ENCODE peak calls at places on chromosomes 4 and X, in four cellular contexts. One of them, this sample, is unnamed.

GRCh38 chr4:147246096-147246495 is 234.8 kb upstream of the EDNRA start:
- DNase-seq in HepG2: no peak
- DNase-seq in H1: no peak
- DNase-seq in K562: no peak
- DNase-seq in this sample: no peak

GRCh38 chr4:30380404-30380998 is 339.7 kb upstream of the PCDH7 start:
- DNase-seq in K562: peak; percentile 20
- DNase-seq in H1: peak; percentile 47
- DNase-seq in HepG2: peak; percentile 23
- DNase-seq in this sample: peak; percentile 65

GRCh38 chr4:123941306-123941705 is 544.7 kb downstream of the SPRY1 start:
- DNase-seq in H1: no peak
- DNase-seq in HepG2: no peak
- DNase-seq in K562: no peak
- DNase-seq in this sample: no peak

GRCh38 chr4:54937501-54937900 is 187.9 kb downstream of the KDR start:
- DNase-seq in H1: no peak
- DNase-seq in K562: no peak
- DNase-seq in HepG2: no peak
- DNase-seq in this sample: no peak

GRCh38 chr4:71346710-71347109 is 7.9 kb downstream of the SLC4A4 start:
- DNase-seq in K562: no peak
- DNase-seq in H1: no peak
- DNase-seq in HepG2: no peak
- DNase-seq in this sample: no peak

GRCh38 chr4:42995343-42995944 is 102.9 kb downstream of the GRXCR1 start:
- DNase-seq in HepG2: peak; percentile 12
- DNase-seq in K562: peak; percentile 31
- DNase-seq in H1: no peak
- DNase-seq in this sample: no peak

GRCh38 chrX:147565239-147565638 is 346.5 kb upstream of the FMR1 start:
- DNase-seq in HepG2: no peak
- DNase-seq in H1: no peak
- DNase-seq in K562: no peak
- DNase-seq in this sample: no peak

GRCh38 chr4:771464-771863 is 54.5 kb downstream of the CPLX1 start:
- DNase-seq in HepG2: no peak
- DNase-seq in H1: no peak
- DNase-seq in K562: no peak
- DNase-seq in this sample: no peak

GRCh38 chr4:7328162-7328912 is 106.4 kb downstream of the PSAPL1 start:
- DNase-seq in K562: no peak
- DNase-seq in HepG2: no peak
- DNase-seq in H1: no peak
- DNase-seq in this sample: no peak

GRCh38 chr4:165763640-165764039 is 109.4 kb upstream of the TLL1 start:
- DNase-seq in H1: no peak
- DNase-seq in K562: no peak
- DNase-seq in HepG2: no peak
- DNase-seq in this sample: no peak

GRCh38 chr4:104815593-104816156 is 321.0 kb upstream of the CXXC4 start:
- DNase-seq in K562: no peak
- DNase-seq in H1: no peak
- DNase-seq in HepG2: no peak
- DNase-seq in this sample: no peak

GRCh38 chr4:124061413-124061812 is 651.1 kb downstream of the ANKRD50 start:
- DNase-seq in H1: no peak
- DNase-seq in K562: no peak
- DNase-seq in HepG2: no peak
- DNase-seq in this sample: no peak

GRCh38 chrX:106932492-106932923 is 12.3 kb downstream of the CLDN2 start:
- DNase-seq in HepG2: peak; percentile 78
- DNase-seq in H1: no peak
- DNase-seq in K562: no peak
- DNase-seq in this sample: no peak

GRCh38 chrX:110397904-110398303 is 39.3 kb downstream of the RTL9 start:
- DNase-seq in H1: no peak
- DNase-seq in K562: peak; percentile 10
- DNase-seq in HepG2: no peak
- DNase-seq in this sample: no peak

GRCh38 chr4:38287090-38287843 is 327.1 kb downstream of the PTTG2 start:
- DNase-seq in HepG2: no peak
- DNase-seq in K562: no peak
- DNase-seq in H1: no peak
- DNase-seq in this sample: no peak

GRCh38 chr4:132642196-132642817 is 506.8 kb upstream of the PCDH10 start:
- DNase-seq in H1: peak; percentile 34
- DNase-seq in K562: peak; percentile 16
- DNase-seq in HepG2: peak; percentile 20
- DNase-seq in this sample: peak; percentile 48

GRCh38 chrX:10744011-10744410 is 123.6 kb upstream of the MID1 start:
- DNase-seq in K562: no peak
- DNase-seq in HepG2: no peak
- DNase-seq in H1: no peak
- DNase-seq in this sample: no peak

GRCh38 chr4:129080129-129080528 is 13.2 kb downstream of the SCLT1 start:
- DNase-seq in HepG2: no peak
- DNase-seq in H1: no peak
- DNase-seq in K562: no peak
- DNase-seq in this sample: no peak

GRCh38 chrX:283115-283845 is 2.1 kb downstream of the PLCXD1 start:
- DNase-seq in HepG2: no peak
- DNase-seq in K562: peak; percentile 77
- DNase-seq in H1: peak; percentile 89
- DNase-seq in this sample: peak; percentile 60

GRCh38 chr4:86977621-86978184 is 42.9 kb downstream of the AFF1 start:
- DNase-seq in K562: no peak
- DNase-seq in HepG2: peak; percentile 96
- DNase-seq in H1: no peak
- DNase-seq in this sample: peak; percentile 73

GRCh38 chrX:108349210-108349609 is 89.0 kb downstream of the COL4A6 start:
- DNase-seq in H1: no peak
- DNase-seq in K562: no peak
- DNase-seq in HepG2: no peak
- DNase-seq in this sample: no peak

GRCh38 chr4:8478371-8478770 is 37.8 kb downstream of the TRMT44 start:
- DNase-seq in HepG2: no peak
- DNase-seq in H1: no peak
- DNase-seq in K562: no peak
- DNase-seq in this sample: no peak

GRCh38 chr4:7192252-7193039 is at the start of gene SORCS2:
- DNase-seq in HepG2: peak; percentile 12
- DNase-seq in H1: no peak
- DNase-seq in K562: peak; percentile 83
- DNase-seq in this sample: no peak

GRCh38 chrX:39877919-39878318 is 219.8 kb downstream of the BCOR start:
- DNase-seq in K562: no peak
- DNase-seq in HepG2: no peak
- DNase-seq in H1: no peak
- DNase-seq in this sample: no peak
- TF ChIP-seq SRF in K562: no peak
- TF ChIP-seq SRF in HepG2: no peak
- TF ChIP-seq SRF in H1: no peak
- TF ChIP-seq SRF in this sample: no peak

GRCh38 chr4:65668201-65669007 is 1.9 kb downstream of the EPHA5 start:
- DNase-seq in H1: no peak
- DNase-seq in K562: no peak
- DNase-seq in HepG2: no peak
- DNase-seq in this sample: no peak
- TF ChIP-seq EZH2 in H1: peak; percentile 32
- TF ChIP-seq EZH2 in K562: no peak
- TF ChIP-seq EZH2 in HepG2: no peak
- TF ChIP-seq EZH2 in this sample: no peak

DNA sequence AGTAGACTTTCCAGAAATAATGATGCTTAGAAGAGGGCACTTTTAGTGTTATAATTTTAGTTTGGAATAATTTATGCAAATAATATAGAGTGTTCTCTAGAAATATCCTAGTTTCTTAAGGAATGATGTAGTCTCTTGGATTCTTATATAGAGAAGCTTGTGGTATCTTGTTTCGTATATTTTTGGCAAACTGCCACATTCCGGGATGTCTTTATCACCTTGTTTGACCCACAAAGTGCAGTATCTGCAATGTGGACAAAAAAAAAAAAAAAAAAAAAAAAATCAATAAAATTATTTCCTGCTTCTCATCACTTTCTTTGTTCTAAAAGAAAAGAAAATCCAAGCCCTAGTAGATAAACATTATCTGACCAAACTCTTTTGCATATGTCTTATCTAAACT is 1577.7 kb upstream of the TENM3 start:
- DNase-seq in H1: no peak
- DNase-seq in HepG2: no peak
- DNase-seq in K562: no peak
- DNase-seq in this sample: no peak
- TF ChIP-seq SRF in H1: no peak
- TF ChIP-seq SRF in HepG2: no peak
- TF ChIP-seq SRF in K562: no peak
- TF ChIP-seq SRF in this sample: no peak

DNA sequence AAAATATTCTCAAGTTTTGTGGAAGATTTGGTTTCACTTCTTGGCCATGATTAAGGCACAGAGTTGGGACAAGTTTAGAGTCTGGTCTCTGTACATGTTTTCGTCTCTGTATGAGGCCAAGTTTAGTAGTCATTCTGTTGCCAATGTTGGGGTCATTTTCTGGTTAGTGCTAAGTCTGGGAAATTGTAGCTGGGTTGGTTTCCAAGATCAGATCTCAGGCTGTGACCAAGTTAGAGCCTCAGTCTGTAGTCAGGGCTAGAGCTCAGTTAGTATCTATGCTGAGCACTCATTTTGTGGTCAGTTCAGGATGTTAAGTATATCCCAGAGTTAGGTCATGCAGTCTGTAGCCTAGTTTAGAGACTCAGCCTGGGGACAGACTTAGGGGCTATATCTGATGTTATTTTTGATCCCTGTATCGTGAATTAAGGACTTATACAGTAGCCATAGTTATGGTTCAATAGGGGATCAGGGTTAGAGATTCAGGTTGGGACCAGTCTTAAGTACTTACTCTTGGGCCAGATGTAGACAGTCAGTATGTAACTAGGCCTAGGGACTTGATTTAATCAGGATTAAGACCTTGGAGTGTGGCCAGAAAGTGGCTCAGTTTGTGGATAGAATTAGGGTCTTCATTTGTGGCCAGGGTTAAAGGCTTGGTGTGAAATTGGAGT is 6.6 kb upstream of the ENOX2 start:
- DNase-seq in HepG2: no peak
- DNase-seq in K562: peak; percentile 31
- DNase-seq in H1: no peak
- DNase-seq in this sample: no peak
- TF ChIP-seq EZH2 in HepG2: no peak
- TF ChIP-seq EZH2 in K562: no peak
- TF ChIP-seq EZH2 in H1: no peak
- TF ChIP-seq EZH2 in this sample: no peak

GRCh38 chrX:46407036-46407752 is 138.0 kb downstream of the ZNF674 start:
- DNase-seq in HepG2: no peak
- DNase-seq in K562: no peak
- DNase-seq in H1: no peak
- DNase-seq in this sample: no peak

GRCh38 chrX:46407753-46408130 is 137.5 kb downstream of the ZNF674 start:
- DNase-seq in H1: no peak
- DNase-seq in HepG2: no peak
- DNase-seq in K562: no peak
- DNase-seq in this sample: no peak

GRCh38 chrX:46404774-46405173 is 140.4 kb downstream of the ZNF674 start:
- DNase-seq in H1: no peak
- DNase-seq in K562: no peak
- DNase-seq in HepG2: no peak
- DNase-seq in this sample: no peak

GRCh38 chrX:46408553-46409407 is 136.4 kb downstream of the ZNF674 start:
- DNase-seq in K562: peak; percentile 52
- DNase-seq in H1: no peak
- DNase-seq in HepG2: peak; percentile 18
- DNase-seq in this sample: peak; percentile 42
- TF ChIP-seq SRF in K562: no peak
- TF ChIP-seq SRF in H1: no peak
- TF ChIP-seq SRF in HepG2: no peak
- TF ChIP-seq SRF in this sample: no peak

DNA sequence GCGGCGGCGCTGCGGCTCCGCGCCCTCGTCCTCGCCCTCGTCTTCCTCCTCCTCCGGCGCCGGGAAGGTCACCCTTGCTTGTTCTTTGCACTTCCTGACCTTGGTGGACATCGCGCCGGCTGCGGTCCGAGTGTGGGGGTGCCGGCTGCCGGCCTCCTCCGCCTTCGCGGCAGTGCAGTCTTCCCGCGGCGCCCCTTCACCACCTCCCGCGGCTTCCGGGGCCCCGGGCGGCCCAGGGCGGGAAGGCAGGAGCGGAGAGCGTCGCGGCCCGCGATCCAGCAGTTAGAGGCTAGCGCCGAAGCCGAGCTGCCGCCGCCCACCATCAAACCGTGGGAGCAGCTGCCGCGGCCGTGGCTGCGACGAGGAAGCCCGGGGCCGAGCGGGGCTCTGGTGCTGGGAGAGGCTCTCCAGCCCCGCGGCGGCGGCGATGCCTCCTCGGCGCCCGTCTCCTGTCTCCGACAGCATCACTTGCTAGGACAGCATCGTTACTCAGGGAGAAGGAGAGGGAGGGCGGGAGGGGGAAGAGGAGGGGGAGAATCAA is at the start of gene TRPC3:
- DNase-seq in HepG2: no peak
- DNase-seq in H1: no peak
- DNase-seq in K562: peak; percentile 43
- DNase-seq in this sample: no peak
- TF ChIP-seq EZH2 in HepG2: no peak
- TF ChIP-seq EZH2 in H1: peak; percentile 75
- TF ChIP-seq EZH2 in K562: peak; percentile 34
- TF ChIP-seq EZH2 in this sample: no peak

DNA sequence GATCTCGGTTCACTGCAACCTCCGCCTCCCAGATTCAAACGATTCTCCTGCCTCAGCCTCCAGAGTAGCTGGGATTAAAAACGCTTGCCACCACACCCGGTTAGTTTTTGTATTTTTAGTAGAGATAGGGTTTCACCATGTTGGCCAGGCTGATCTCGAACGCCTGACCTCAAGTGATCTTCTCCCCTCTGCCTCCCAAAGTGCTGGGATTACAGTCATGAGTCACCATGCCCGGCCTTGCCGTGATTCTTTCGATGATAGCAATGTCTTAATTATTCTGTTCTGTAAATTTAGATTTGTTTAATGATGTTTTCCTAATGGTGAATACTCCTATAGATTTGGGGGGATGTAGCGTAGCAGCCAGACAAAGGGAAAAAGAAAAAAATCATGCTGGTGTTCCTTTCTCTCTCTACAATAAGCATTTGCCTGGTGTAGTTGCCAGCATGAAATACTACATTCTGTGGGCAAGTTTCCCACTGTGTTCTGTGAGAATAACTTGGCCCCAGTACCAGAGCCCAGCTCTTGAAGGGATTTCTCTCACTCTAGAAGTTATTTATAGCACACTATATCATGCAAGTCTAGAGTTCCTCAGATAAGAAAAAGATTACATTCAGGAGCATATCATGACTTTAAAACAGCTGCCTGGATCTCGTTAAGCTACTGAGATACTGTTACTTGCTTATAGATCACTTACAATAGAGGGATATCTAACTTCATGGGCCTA is 15.4 kb downstream of the NIPAL1 start:
- DNase-seq in HepG2: no peak
- DNase-seq in K562: no peak
- DNase-seq in H1: no peak
- DNase-seq in this sample: no peak
- TF ChIP-seq SRF in HepG2: no peak
- TF ChIP-seq SRF in K562: no peak
- TF ChIP-seq SRF in H1: no peak
- TF ChIP-seq SRF in this sample: no peak

GRCh38 chrX:153321381-153322105 is at the start of gene PNMA6F:
- DNase-seq in H1: no peak
- DNase-seq in HepG2: no peak
- DNase-seq in K562: no peak
- DNase-seq in this sample: no peak
- TF ChIP-seq EZH2 in H1: peak; percentile 37
- TF ChIP-seq EZH2 in HepG2: no peak
- TF ChIP-seq EZH2 in K562: no peak
- TF ChIP-seq EZH2 in this sample: no peak

This sample was measured in HCT116.